ENCODE peak calls at places on chromosomes 16 and 17, in seven cellular contexts. One of them, this sample, is unnamed. For H3K36me3, the result is how much of the 10 kb centered on the place peaks cover.

GRCh38 chr17:68152161-68152571 is 95.7 kb upstream of the AMZ2 start:
- DNase-seq in right lobe of liver: no peak
- DNase-seq in fibroblast of lung: no peak
- DNase-seq in lung: no peak
- DNase-seq in CD8-positive, alpha-beta T cell: no peak
- DNase-seq in H7: no peak
- DNase-seq in gastrocnemius medialis: no peak
- DNase-seq in this sample: no peak

GRCh38 chr17:18197535-18198194 is 14.0 kb downstream of the ALKBH5 start:
- DNase-seq in right lobe of liver: no peak
- DNase-seq in fibroblast of lung: no peak
- DNase-seq in lung: no peak
- DNase-seq in CD8-positive, alpha-beta T cell: no peak
- DNase-seq in H7: no peak
- DNase-seq in gastrocnemius medialis: no peak
- DNase-seq in this sample: no peak

GRCh38 chr17:3845361-3845753 is 689 bp downstream of the NCBP3 start:
- DNase-seq in right lobe of liver: no peak
- DNase-seq in fibroblast of lung: peak
- DNase-seq in lung: no peak
- DNase-seq in CD8-positive, alpha-beta T cell: no peak
- DNase-seq in H7: no peak
- DNase-seq in gastrocnemius medialis: no peak
- DNase-seq in this sample: no peak

GRCh38 chr16:1556254-1556653 is 22.8 kb downstream of the TMEM204 start:
- DNase-seq in right lobe of liver: no peak
- DNase-seq in fibroblast of lung: no peak
- DNase-seq in lung: no peak
- DNase-seq in CD8-positive, alpha-beta T cell: no peak
- DNase-seq in H7: no peak
- DNase-seq in gastrocnemius medialis: peak
- DNase-seq in this sample: no peak

GRCh38 chr16:22685162-22685830 is 128.7 kb upstream of the HS3ST2 start:
- DNase-seq in right lobe of liver: no peak
- DNase-seq in fibroblast of lung: peak
- DNase-seq in lung: peak
- DNase-seq in CD8-positive, alpha-beta T cell: no peak
- DNase-seq in H7: no peak
- DNase-seq in gastrocnemius medialis: peak
- DNase-seq in this sample: peak

GRCh38 chr17:31499771-31500554 is 108.5 kb downstream of the RAB11FIP4 start:
- DNase-seq in right lobe of liver: peak
- DNase-seq in fibroblast of lung: peak
- DNase-seq in lung: no peak
- DNase-seq in CD8-positive, alpha-beta T cell: no peak
- DNase-seq in H7: peak
- DNase-seq in gastrocnemius medialis: peak
- DNase-seq in this sample: no peak

GRCh38 chr16:68700120-68700519 is 37.0 kb upstream of the CDH1 start:
- DNase-seq in right lobe of liver: no peak
- DNase-seq in fibroblast of lung: peak
- DNase-seq in lung: no peak
- DNase-seq in CD8-positive, alpha-beta T cell: no peak
- DNase-seq in H7: no peak
- DNase-seq in gastrocnemius medialis: no peak
- DNase-seq in this sample: no peak

GRCh38 chr17:69960755-69961154 is 114.3 kb upstream of the KCNJ16 start:
- DNase-seq in right lobe of liver: no peak
- DNase-seq in fibroblast of lung: no peak
- DNase-seq in lung: no peak
- DNase-seq in CD8-positive, alpha-beta T cell: no peak
- DNase-seq in H7: no peak
- DNase-seq in gastrocnemius medialis: peak
- DNase-seq in this sample: peak

GRCh38 chr16:73095142-73095791 is 47.3 kb upstream of the ZFHX3 start:
- DNase-seq in right lobe of liver: no peak
- DNase-seq in fibroblast of lung: peak
- DNase-seq in lung: no peak
- DNase-seq in CD8-positive, alpha-beta T cell: no peak
- DNase-seq in H7: no peak
- DNase-seq in gastrocnemius medialis: no peak
- DNase-seq in this sample: no peak

GRCh38 chr17:81566461-81567126 is 14.4 kb upstream of the FAAP100 start:
- DNase-seq in right lobe of liver: peak
- DNase-seq in fibroblast of lung: peak
- DNase-seq in lung: peak
- DNase-seq in CD8-positive, alpha-beta T cell: no peak
- DNase-seq in H7: no peak
- DNase-seq in gastrocnemius medialis: peak
- DNase-seq in this sample: peak

GRCh38 chr17:2963332-2964027 is 99.9 kb downstream of the OR1D5 start:
- DNase-seq in right lobe of liver: no peak
- DNase-seq in fibroblast of lung: no peak
- DNase-seq in lung: no peak
- DNase-seq in CD8-positive, alpha-beta T cell: peak
- DNase-seq in H7: no peak
- DNase-seq in gastrocnemius medialis: no peak
- DNase-seq in this sample: no peak

GRCh38 chr17:51767287-51767686 is 391.2 kb downstream of the CA10 start:
- DNase-seq in right lobe of liver: no peak
- DNase-seq in fibroblast of lung: no peak
- DNase-seq in lung: no peak
- DNase-seq in CD8-positive, alpha-beta T cell: no peak
- DNase-seq in H7: no peak
- DNase-seq in gastrocnemius medialis: no peak
- DNase-seq in this sample: no peak

GRCh38 chr17:55601874-55602364 is 90.7 kb upstream of the SMIM36 start:
- DNase-seq in right lobe of liver: no peak
- DNase-seq in fibroblast of lung: peak
- DNase-seq in lung: no peak
- DNase-seq in CD8-positive, alpha-beta T cell: no peak
- DNase-seq in H7: peak
- DNase-seq in gastrocnemius medialis: no peak
- DNase-seq in this sample: no peak

GRCh38 chr17:41777579-41778188 is 8.8 kb downstream of the JUP start:
- DNase-seq in right lobe of liver: peak
- DNase-seq in fibroblast of lung: peak
- DNase-seq in lung: peak
- DNase-seq in CD8-positive, alpha-beta T cell: no peak
- DNase-seq in H7: no peak
- DNase-seq in gastrocnemius medialis: peak
- DNase-seq in this sample: peak

GRCh38 chr16:52099382-52099781 is 447.6 kb downstream of the TOX3 start:
- DNase-seq in right lobe of liver: no peak
- DNase-seq in fibroblast of lung: no peak
- DNase-seq in lung: no peak
- DNase-seq in CD8-positive, alpha-beta T cell: no peak
- DNase-seq in H7: no peak
- DNase-seq in gastrocnemius medialis: no peak
- DNase-seq in this sample: no peak

GRCh38 chr17:38509008-38509771 is 80.9 kb downstream of the ARHGAP23 start:
- DNase-seq in right lobe of liver: peak
- DNase-seq in fibroblast of lung: peak
- DNase-seq in lung: peak
- DNase-seq in CD8-positive, alpha-beta T cell: peak
- DNase-seq in H7: peak
- DNase-seq in gastrocnemius medialis: peak
- DNase-seq in this sample: peak

GRCh38 chr17:81200695-81201580 is 21.8 kb downstream of the CEP131 start:
- DNase-seq in right lobe of liver: peak
- DNase-seq in fibroblast of lung: peak
- DNase-seq in lung: peak
- DNase-seq in CD8-positive, alpha-beta T cell: no peak
- DNase-seq in H7: peak
- DNase-seq in gastrocnemius medialis: no peak
- DNase-seq in this sample: peak

GRCh38 chr17:45852535-45853297 is 8.0 kb downstream of the SPPL2C start:
- DNase-seq in right lobe of liver: peak
- DNase-seq in fibroblast of lung: peak
- DNase-seq in lung: peak
- DNase-seq in CD8-positive, alpha-beta T cell: peak
- DNase-seq in H7: peak
- DNase-seq in gastrocnemius medialis: peak
- DNase-seq in this sample: peak

GRCh38 chr17:78242024-78242742 is 10.8 kb downstream of the TMEM235 start:
- DNase-seq in right lobe of liver: no peak
- DNase-seq in fibroblast of lung: no peak
- DNase-seq in lung: no peak
- DNase-seq in CD8-positive, alpha-beta T cell: no peak
- DNase-seq in H7: no peak
- DNase-seq in gastrocnemius medialis: no peak
- DNase-seq in this sample: no peak

GRCh38 chr16:82379601-82380000 is 209.6 kb upstream of the MPHOSPH6 start:
- DNase-seq in right lobe of liver: no peak
- DNase-seq in fibroblast of lung: no peak
- DNase-seq in lung: no peak
- DNase-seq in CD8-positive, alpha-beta T cell: no peak
- DNase-seq in H7: no peak
- DNase-seq in gastrocnemius medialis: no peak
- DNase-seq in this sample: no peak

GRCh38 chr17:80785477-80786178 is 206.0 kb upstream of the CHMP6 start:
- DNase-seq in right lobe of liver: no peak
- DNase-seq in fibroblast of lung: no peak
- DNase-seq in lung: peak
- DNase-seq in CD8-positive, alpha-beta T cell: no peak
- DNase-seq in H7: no peak
- DNase-seq in gastrocnemius medialis: peak
- DNase-seq in this sample: no peak

GRCh38 chr16:2115591-2115973 is 20.1 kb downstream of the PKD1 start:
- DNase-seq in right lobe of liver: no peak
- DNase-seq in fibroblast of lung: no peak
- DNase-seq in lung: no peak
- DNase-seq in CD8-positive, alpha-beta T cell: no peak
- DNase-seq in H7: peak
- DNase-seq in gastrocnemius medialis: no peak
- DNase-seq in this sample: no peak

GRCh38 chr17:76356803-76357456 is 3.2 kb upstream of the PRPSAP1 start:
- DNase-seq in right lobe of liver: no peak
- DNase-seq in fibroblast of lung: no peak
- DNase-seq in lung: no peak
- DNase-seq in CD8-positive, alpha-beta T cell: no peak
- DNase-seq in H7: no peak
- DNase-seq in gastrocnemius medialis: no peak
- DNase-seq in this sample: no peak

DNA sequence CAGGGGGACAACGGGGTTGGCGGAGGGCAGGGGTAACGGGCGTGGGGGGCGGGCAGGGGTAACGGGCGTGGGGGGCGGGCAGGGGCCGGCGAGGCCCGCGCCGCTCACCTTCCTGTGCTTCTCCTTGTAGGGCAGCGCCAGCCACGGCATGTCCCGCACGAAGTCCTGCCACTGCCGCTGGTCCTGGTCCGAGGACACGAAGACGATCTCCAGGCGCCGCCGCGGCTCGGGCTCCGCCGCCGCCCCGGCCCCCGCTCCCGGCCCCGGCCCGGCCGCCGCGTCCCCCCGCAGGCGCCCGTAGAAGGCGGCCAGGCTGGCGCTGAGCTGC is 401 bp downstream of the NXN start:
- DNase-seq in right lobe of liver: peak
- DNase-seq in fibroblast of lung: no peak
- DNase-seq in lung: no peak
- DNase-seq in CD8-positive, alpha-beta T cell: no peak
- DNase-seq in H7: no peak
- DNase-seq in gastrocnemius medialis: peak
- DNase-seq in this sample: no peak
- H3K4me3 ChIP-seq in right lobe of liver: peak
- H3K4me3 ChIP-seq in fibroblast of lung: peak
- H3K4me3 ChIP-seq in lung: peak
- H3K4me3 ChIP-seq in CD8-positive, alpha-beta T cell: no peak
- H3K4me3 ChIP-seq in H7: peak
- H3K4me3 ChIP-seq in gastrocnemius medialis: peak
- H3K4me3 ChIP-seq in this sample: peak

GRCh38 chr17:39848600-39848999 is 15.5 kb downstream of the IKZF3 start:
- DNase-seq in right lobe of liver: no peak
- DNase-seq in fibroblast of lung: no peak
- DNase-seq in lung: no peak
- DNase-seq in CD8-positive, alpha-beta T cell: no peak
- DNase-seq in H7: no peak
- DNase-seq in gastrocnemius medialis: no peak
- DNase-seq in this sample: no peak

GRCh38 chr17:39846205-39846604 is 17.9 kb downstream of the IKZF3 start:
- DNase-seq in right lobe of liver: no peak
- DNase-seq in fibroblast of lung: no peak
- DNase-seq in lung: no peak
- DNase-seq in CD8-positive, alpha-beta T cell: no peak
- DNase-seq in H7: no peak
- DNase-seq in gastrocnemius medialis: no peak
- DNase-seq in this sample: no peak

GRCh38 chr17:39841202-39841601 is 22.9 kb downstream of the IKZF3 start:
- DNase-seq in right lobe of liver: no peak
- DNase-seq in fibroblast of lung: no peak
- DNase-seq in lung: peak
- DNase-seq in CD8-positive, alpha-beta T cell: no peak
- DNase-seq in H7: no peak
- DNase-seq in gastrocnemius medialis: no peak
- DNase-seq in this sample: no peak

GRCh38 chr17:39845052-39845976 is 18.8 kb downstream of the IKZF3 start:
- DNase-seq in right lobe of liver: no peak
- DNase-seq in fibroblast of lung: no peak
- DNase-seq in lung: no peak
- DNase-seq in CD8-positive, alpha-beta T cell: no peak
- DNase-seq in H7: no peak
- DNase-seq in gastrocnemius medialis: no peak
- DNase-seq in this sample: no peak
- H3K36me3 ChIP-seq in right lobe of liver: under half
- H3K36me3 ChIP-seq in fibroblast of lung: under half
- H3K36me3 ChIP-seq in lung: under half
- H3K36me3 ChIP-seq in CD8-positive, alpha-beta T cell: under half
- H3K36me3 ChIP-seq in H7: under half
- H3K36me3 ChIP-seq in gastrocnemius medialis: under half
- H3K36me3 ChIP-seq in this sample: under half

DNA sequence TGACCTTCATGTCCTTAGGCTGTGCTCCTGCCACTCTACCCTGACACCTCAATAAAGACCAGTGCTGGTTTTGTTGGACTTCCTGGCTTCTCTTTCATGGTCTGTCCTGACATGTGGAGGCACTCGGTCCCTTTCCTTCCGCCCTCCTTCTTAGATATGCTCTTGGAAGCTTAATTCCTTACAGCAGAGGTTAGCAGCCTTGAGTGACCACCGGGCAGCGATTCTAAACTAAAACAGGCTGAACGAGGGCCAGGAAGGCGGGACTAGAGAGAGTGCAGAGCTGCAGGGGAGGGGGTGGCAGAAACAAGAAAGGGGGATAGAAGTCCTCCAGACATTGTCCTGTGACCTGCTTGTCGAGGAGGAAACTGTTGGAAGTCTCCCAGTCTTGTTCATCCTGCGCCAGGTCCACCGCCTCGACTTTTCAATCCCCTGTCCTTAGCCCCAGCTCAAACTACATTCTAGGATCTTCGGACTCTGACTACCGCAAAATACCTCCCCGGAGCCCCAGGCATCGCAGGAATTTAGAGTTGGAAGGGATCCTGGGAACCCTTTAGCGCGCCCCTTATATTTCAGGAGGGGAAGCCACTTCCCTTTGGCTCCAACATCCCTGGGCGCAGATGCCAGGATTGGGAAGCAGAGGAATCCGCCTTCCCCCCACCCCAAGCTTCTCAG is 1.2 kb downstream of the AHSP start:
- DNase-seq in right lobe of liver: no peak
- DNase-seq in fibroblast of lung: no peak
- DNase-seq in lung: peak
- DNase-seq in CD8-positive, alpha-beta T cell: no peak
- DNase-seq in H7: no peak
- DNase-seq in gastrocnemius medialis: no peak
- DNase-seq in this sample: no peak
- H3K4me3 ChIP-seq in right lobe of liver: no peak
- H3K4me3 ChIP-seq in fibroblast of lung: no peak
- H3K4me3 ChIP-seq in lung: no peak
- H3K4me3 ChIP-seq in CD8-positive, alpha-beta T cell: no peak
- H3K4me3 ChIP-seq in H7: peak
- H3K4me3 ChIP-seq in gastrocnemius medialis: peak
- H3K4me3 ChIP-seq in this sample: peak

GRCh38 chr16:15701975-15702970 is 52.2 kb downstream of the NDE1 start:
- DNase-seq in right lobe of liver: no peak
- DNase-seq in fibroblast of lung: peak
- DNase-seq in lung: no peak
- DNase-seq in CD8-positive, alpha-beta T cell: no peak
- DNase-seq in H7: no peak
- DNase-seq in gastrocnemius medialis: no peak
- DNase-seq in this sample: no peak
- H3K36me3 ChIP-seq in right lobe of liver: under half
- H3K36me3 ChIP-seq in fibroblast of lung: under half
- H3K36me3 ChIP-seq in lung: under half
- H3K36me3 ChIP-seq in CD8-positive, alpha-beta T cell: under half
- H3K36me3 ChIP-seq in H7: under half
- H3K36me3 ChIP-seq in gastrocnemius medialis: under half
- H3K36me3 ChIP-seq in this sample: under half